ENCODE peak calls at places on chromosomes 6 and 20, in eight cellular contexts. J is stimulated activated CD8-positive, alpha-beta memory T cell treated with anti-CD3 and anti-CD28 coated beads, Interleukin-15, amount 100 ng/mL, for 24 hours; D is right lobe of liver; X is activated CD4-positive, alpha-beta T cell treated with anti-CD3 and anti-CD28 coated beads, Interleukin-2, amount 10 ng/mL, durations not matched to agents 24 days and 14 days; E is thoracic aorta; L is HEK293T; F is stimulated activated CD4-positive, alpha-beta T cell treated with anti-CD3 and anti-CD28 coated beads, Interleukin-2, amount 100 ng/mL, for 48 hours; M is AG08396. R is an unnamed sample.

GRCh38 chr20:57652865-57653545 is 32.8 kb upstream of the ZBP1 start:
- DNase-seq in J (no peak), D (peak; percentile 44), X (no peak), E (no peak), L (no peak), F (no peak), M (peak; percentile 7), R (no peak)

GRCh38 chr20:52518735-52519134 is 327.2 kb upstream of the ZFP64 start:
- DNase-seq in J (no peak), D (no peak), X (no peak), E (no peak), L (no peak), F (no peak), M (no peak), R (no peak)

GRCh38 chr6:152301806-152302568 is 335.2 kb downstream of the SYNE1 start:
- DNase-seq in J (peak; percentile 67), D (peak; percentile 92), X (peak; percentile 97), E (peak; percentile 19), L (peak; percentile 90), F (peak; percentile 83), M (peak; percentile 84), R (peak; percentile 72)

GRCh38 chr6:27139753-27140522 is 107.6 kb upstream of the PRSS16 start:
- DNase-seq in J (no peak), D (no peak), X (no peak), E (no peak), L (no peak), F (no peak), M (no peak), R (no peak)

GRCh38 chr20:64173116-64173515 is 8.9 kb downstream of the MYT1 start:
- DNase-seq in J (no peak), D (no peak), X (no peak), E (no peak), L (no peak), F (no peak), M (no peak), R (no peak)

GRCh38 chr6:18121580-18122127 is 823 bp downstream of the NHLRC1 start:
- DNase-seq in J (no peak), D (peak; percentile 48), X (no peak), E (no peak), L (no peak), F (no peak), M (no peak), R (no peak)

GRCh38 chr20:18001131-18001921 is 32.5 kb downstream of the MGME1 start:
- DNase-seq in J (no peak), D (peak; percentile 86), X (no peak), E (peak; percentile 4), L (no peak), F (no peak), M (peak; percentile 75), R (no peak)

GRCh38 chr6:107716688-107717089 is 107.4 kb downstream of the SCML4 start:
- DNase-seq in J (peak; percentile 37), D (no peak), X (peak; percentile 93), E (no peak), L (peak; percentile 24), F (peak; percentile 54), M (no peak), R (no peak)

GRCh38 chr6:15148356-15149058 is 97.4 kb upstream of the JARID2 start:
- DNase-seq in J (no peak), D (no peak), X (no peak), E (no peak), L (peak; percentile 67), F (no peak), M (peak; percentile 53), R (no peak)

GRCh38 chr6:87763901-87764300 is 61.9 kb upstream of the AKIRIN2 start:
- DNase-seq in J (no peak), D (no peak), X (no peak), E (no peak), L (no peak), F (no peak), M (no peak), R (no peak)

GRCh38 chr20:6651016-6651415 is 116.5 kb upstream of the BMP2 start:
- DNase-seq in J (no peak), D (no peak), X (no peak), E (no peak), L (no peak), F (no peak), M (peak; percentile 28), R (no peak)

GRCh38 chr6:117506180-117506835 is 23.8 kb downstream of the DCBLD1 start:
- DNase-seq in J (no peak), D (no peak), X (no peak), E (no peak), L (no peak), F (no peak), M (peak; percentile 39), R (no peak)

GRCh38 chr20:10855031-10855430 is 181.2 kb upstream of the JAG1 start:
- DNase-seq in J (no peak), D (no peak), X (no peak), E (no peak), L (no peak), F (no peak), M (no peak), R (no peak)

GRCh38 chr6:166758136-166758704 is 131.2 kb upstream of the RPS6KA2 start:
- DNase-seq in J (no peak), D (no peak), X (no peak), E (no peak), L (no peak), F (no peak), M (no peak), R (no peak)

GRCh38 chr20:48846516-48847492 is 19.0 kb upstream of the PREX1 start:
- DNase-seq in J (no peak), D (no peak), X (peak; percentile 67), E (no peak), L (no peak), F (peak; percentile 57), M (no peak), R (no peak)

GRCh38 chr6:145254649-145255401 is 480.5 kb downstream of the EPM2A start:
- DNase-seq in J (no peak), D (no peak), X (no peak), E (no peak), L (no peak), F (no peak), M (no peak), R (no peak)

GRCh38 chr20:9966966-9967365 is 67.8 kb upstream of the ANKEF1 start:
- DNase-seq in J (no peak), D (no peak), X (no peak), E (no peak), L (peak; percentile 15), F (no peak), M (peak; percentile 20), R (no peak)

GRCh38 chr6:39819676-39820075 is 27.5 kb downstream of the DAAM2 start:
- DNase-seq in J (no peak), D (no peak), X (no peak), E (no peak), L (no peak), F (no peak), M (no peak), R (no peak)

GRCh38 chr6:77440206-77440976 is 22.9 kb downstream of the HTR1B start:
- DNase-seq in J (no peak), D (no peak), X (no peak), E (no peak), L (no peak), F (no peak), M (no peak), R (no peak)

GRCh38 chr6:45650527-45651135 is 272.9 kb upstream of the SUPT3H start:
- DNase-seq in J (no peak), D (no peak), X (no peak), E (no peak), L (no peak), F (no peak), M (peak; percentile 71), R (no peak)

GRCh38 chr6:105936972-105937371 is 149.2 kb upstream of the PRDM1 start:
- DNase-seq in J (no peak), D (no peak), X (no peak), E (no peak), L (no peak), F (no peak), M (no peak), R (no peak)

GRCh38 chr6:4270799-4271198 is 135.4 kb upstream of the ECI2 start:
- DNase-seq in J (no peak), D (no peak), X (no peak), E (no peak), L (no peak), F (no peak), M (no peak), R (no peak)

GRCh38 chr20:4776079-4776630 is 54.4 kb downstream of the PRND start:
- DNase-seq in J (no peak), D (peak; percentile 71), X (no peak), E (no peak), L (no peak), F (no peak), M (no peak), R (no peak)

R was measured in progenitor cell of endocrine pancreas.